ENCODE peak calls at places on chromosome 9, in five cellular contexts. A is transverse colon, R is thoracic aorta, J is Karpas-422, V is IMR-90. W is an unnamed sample.

GRCh38 chr9:3931996-3932906 is 367.6 kb downstream of the GLIS3 start:
- DNase-seq in A (no peak), R (no peak), J (no peak), V (peak; percentile 43), W (peak; percentile 90)

GRCh38 chr9:116959775-116960174 is 272.7 kb downstream of the TRIM32 start:
- DNase-seq in A (no peak), R (no peak), J (no peak), V (peak; percentile 18), W (no peak)

GRCh38 chr9:121545875-121546423 is 46.3 kb upstream of the GGTA1 start:
- DNase-seq in A (peak; percentile 93), R (peak; percentile 91), J (peak; percentile 91), V (peak; percentile 94), W (peak; percentile 93)

GRCh38 chr9:93984860-93985259 is 29.7 kb upstream of the BARX1 start:
- DNase-seq in A (no peak), R (no peak), J (no peak), V (no peak), W (no peak)

GRCh38 chr9:137150485-137151060 is 11.6 kb downstream of the GRIN1 start:
- DNase-seq in A (peak; percentile 71), R (no peak), J (peak; percentile 97), V (no peak), W (peak; percentile 42)

GRCh38 chr9:6793203-6793602 is 35.4 kb downstream of the KDM4C start:
- DNase-seq in A (no peak), R (no peak), J (no peak), V (no peak), W (no peak)

GRCh38 chr9:9719373-9720112 is 893.3 kb downstream of the PTPRD start:
- DNase-seq in A (no peak), R (no peak), J (no peak), V (no peak), W (no peak)

GRCh38 chr9:110559869-110560268 is 19.7 kb downstream of the SVEP1 start:
- DNase-seq in A (no peak), R (no peak), J (no peak), V (peak; percentile 78), W (no peak)

GRCh38 chr9:71363286-71363961 is 242.0 kb upstream of the TRPM3 start:
- DNase-seq in A (no peak), R (no peak), J (no peak), V (no peak), W (no peak)

GRCh38 chr9:5113523-5113922 is 71.9 kb downstream of the INSL6 start:
- DNase-seq in A (no peak), R (no peak), J (no peak), V (no peak), W (no peak)

GRCh38 chr9:136876476-136876875 is 9.8 kb upstream of the TRAF2 start:
- DNase-seq in A (no peak), R (no peak), J (no peak), V (no peak), W (no peak)

GRCh38 chr9:96345551-96345950 is 38.0 kb downstream of the SLC35D2 start:
- DNase-seq in A (no peak), R (no peak), J (no peak), V (no peak), W (no peak)

GRCh38 chr9:78291240-78291915 is 5.5 kb upstream of the PSAT1 start:
- DNase-seq in A (no peak), R (no peak), J (no peak), V (no peak), W (no peak)

GRCh38 chr9:27407966-27408365 is 111.0 kb upstream of the EQTN start:
- DNase-seq in A (no peak), R (no peak), J (no peak), V (peak; percentile 22), W (no peak)

GRCh38 chr9:133171161-133171955 is 7.6 kb upstream of the GBGT1 start:
- DNase-seq in A (no peak), R (no peak), J (peak; percentile 98), V (no peak), W (no peak)

GRCh38 chr9:134863941-134864820 is 16.4 kb upstream of the FCN2 start:
- DNase-seq in A (no peak), R (no peak), J (no peak), V (no peak), W (no peak)

GRCh38 chr9:137758067-137758466 is 119.5 kb upstream of the CACNA1B start:
- DNase-seq in A (no peak), R (no peak), J (no peak), V (no peak), W (no peak)

GRCh38 chr9:136625101-136626065 is 37.3 kb upstream of the EGFL7 start:
- DNase-seq in A (peak; percentile 91), R (peak; percentile 35), J (no peak), V (peak; percentile 31), W (peak; percentile 58)

GRCh38 chr9:124259273-124260078 is 1.7 kb downstream of the NEK6 start:
- DNase-seq in A (peak; percentile 81), R (peak; percentile 76), J (peak; percentile 78), V (peak; percentile 91), W (peak; percentile 75)

GRCh38 chr9:98523231-98523901 is 185.4 kb downstream of the GABBR2 start:
- DNase-seq in A (no peak), R (no peak), J (no peak), V (peak; percentile 62), W (peak; percentile 16)

GRCh38 chr9:27540537-27540936 is 10.9 kb upstream of the MOB3B start:
- DNase-seq in A (no peak), R (no peak), J (no peak), V (peak; percentile 55), W (no peak)

GRCh38 chr9:90308746-90309145 is 333.9 kb downstream of the DIRAS2 start:
- DNase-seq in A (no peak), R (no peak), J (no peak), V (no peak), W (no peak)

GRCh38 chr9:138038244-138038671 is 160.7 kb downstream of the CACNA1B start:
- DNase-seq in A (no peak), R (no peak), J (no peak), V (no peak), W (no peak)

GRCh38 chr9:90546200-90546599 is 96.4 kb downstream of the DIRAS2 start:
- DNase-seq in A (no peak), R (no peak), J (no peak), V (peak; percentile 94), W (peak; percentile 78)

GRCh38 chr9:37271679-37272078 is 150.8 kb upstream of the GRHPR start:
- DNase-seq in A (no peak), R (no peak), J (no peak), V (peak; percentile 11), W (no peak)

GRCh38 chr9:116027096-116027495 is 126.5 kb upstream of the PAPPA start:
- DNase-seq in A (no peak), R (no peak), J (no peak), V (peak; percentile 45), W (peak; percentile 6)

GRCh38 chr9:86324308-86324707 is 29.9 kb downstream of the TUT7 start:
- DNase-seq in A (no peak), R (no peak), J (peak; percentile 80), V (peak; percentile 75), W (no peak)

GRCh38 chr9:137307255-137308101 is 5.4 kb upstream of the NRARP start:
- DNase-seq in A (peak; percentile 80), R (no peak), J (peak; percentile 56), V (no peak), W (no peak)

GRCh38 chr9:109286571-109286977 is 34.3 kb downstream of the EPB41L4B start:
- DNase-seq in A (no peak), R (no peak), J (no peak), V (peak; percentile 33), W (peak; percentile 37)

GRCh38 chr9:74543145-74543544 is 46.0 kb downstream of the RORB start:
- DNase-seq in A (no peak), R (no peak), J (no peak), V (no peak), W (peak; percentile 3)

GRCh38 chr9:9920425-9920824 is 692.4 kb downstream of the PTPRD start:
- DNase-seq in A (no peak), R (no peak), J (peak; percentile 43), V (no peak), W (no peak)

GRCh38 chr9:107019216-107019615 is 156.2 kb downstream of the ZNF462 start:
- DNase-seq in A (no peak), R (no peak), J (no peak), V (peak; percentile 64), W (peak; percentile 61)
- H3K27ac ChIP-seq in A (no peak overlapping the region), R (no peak overlapping the region), J (no peak overlapping the region), V (no peak overlapping the region), W (no peak overlapping the region)

GRCh38 chr9:88945636-88946333 is 45.5 kb upstream of the S1PR3 start:
- DNase-seq in A (no peak), R (no peak), J (no peak), V (no peak), W (no peak)
- H3K27ac ChIP-seq in A (no peak overlapping the region), R (no peak overlapping the region), J (no peak overlapping the region), V (no peak overlapping the region), W (no peak overlapping the region)

DNA sequence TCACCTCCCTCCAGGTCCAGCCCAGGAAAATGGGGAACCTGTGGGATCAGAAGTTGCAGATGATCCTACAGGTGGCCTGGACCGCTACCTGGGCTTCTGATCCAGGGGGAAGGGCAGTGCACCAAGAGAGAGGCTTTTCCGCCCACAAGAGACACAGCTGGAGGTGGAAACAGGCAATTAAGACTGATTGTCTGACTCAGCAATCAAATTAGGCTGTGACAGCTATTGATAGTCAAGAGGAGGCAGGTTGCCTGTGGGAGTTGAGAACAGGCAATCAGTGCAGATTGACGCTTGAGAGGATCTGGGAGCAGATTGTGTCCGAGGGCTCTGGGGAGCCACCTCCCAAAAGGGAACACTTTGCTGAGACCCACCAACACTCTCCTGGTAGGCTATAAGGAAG is 71.1 kb upstream of the SLC44A1 start:
- DNase-seq in A (no peak), R (no peak), J (no peak), V (no peak), W (no peak)
- H3K27ac ChIP-seq in A (no peak overlapping the region), R (no peak overlapping the region), J (no peak overlapping the region), V (no peak overlapping the region), W (no peak overlapping the region)

DNA sequence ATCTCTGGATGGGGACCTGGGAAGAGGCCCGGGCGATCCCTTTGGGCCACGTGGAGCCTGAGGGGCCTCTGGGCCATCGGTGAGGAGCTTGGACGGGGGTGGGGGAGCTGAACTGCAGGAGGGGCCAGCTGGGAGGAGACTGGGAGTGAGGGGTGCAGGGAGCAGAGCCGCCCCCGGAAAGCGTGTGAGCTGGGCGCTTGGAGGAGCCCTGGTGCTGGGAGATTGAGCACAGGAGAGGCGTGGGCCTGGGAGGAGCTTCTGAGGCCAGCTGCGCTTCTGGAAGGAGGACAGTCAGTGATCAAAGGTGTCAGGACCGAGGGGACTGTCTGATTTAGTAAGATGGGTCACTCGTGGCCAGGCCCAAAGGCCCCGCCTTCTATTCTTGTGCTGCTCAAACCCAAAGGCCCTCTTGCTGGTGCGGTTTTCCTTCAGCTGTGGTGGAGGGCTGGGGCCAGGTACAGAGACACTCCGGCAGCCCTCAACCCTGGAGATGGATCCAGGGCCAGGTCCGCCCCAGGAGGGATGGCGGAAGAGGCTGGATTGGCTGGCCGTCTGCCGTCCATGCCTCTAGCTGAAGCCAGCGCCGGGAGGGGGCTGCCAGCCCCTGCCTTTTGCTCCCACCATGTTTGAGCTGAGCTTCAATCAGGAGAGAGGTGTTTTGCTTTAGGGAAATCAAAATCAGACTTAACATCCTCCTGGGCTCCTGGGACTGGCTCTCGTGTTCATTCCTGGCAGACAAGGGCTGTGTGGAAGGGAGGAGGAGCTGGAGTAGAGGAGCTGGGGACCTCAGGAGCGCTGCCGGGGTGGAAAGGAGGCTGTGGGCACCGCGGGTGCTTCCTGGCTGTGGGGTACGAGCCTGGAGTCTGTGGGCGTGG is 21.6 kb downstream of the NCS1 start:
- DNase-seq in A (no peak), R (no peak), J (no peak), V (no peak), W (no peak)
- H3K27ac ChIP-seq in A (peak overlapping the region; percentile 77), R (no peak overlapping the region), J (no peak overlapping the region), V (no peak overlapping the region), W (no peak overlapping the region)

W was measured in mammary epithelial cell.